ENCODE peak calls at places on chromosomes 5 and 9, in eight cellular contexts. One of them, this sample, is unnamed. For H3K36me3, the result is how much of the 10 kb centered on the place peaks cover.

GRCh38 chr5:19767987-19768386 is 220.0 kb downstream of the CDH18 start:
- DNase-seq in pancreas: no peak
- DNase-seq in body of pancreas: no peak
- DNase-seq in fibroblast of lung: no peak
- DNase-seq in tibial nerve: no peak
- DNase-seq in BE2C: no peak
- DNase-seq in GM06990: no peak
- DNase-seq in brain microvascular endothelial cell: no peak
- DNase-seq in this sample: no peak

GRCh38 chr5:141664733-141665461 is 13.7 kb upstream of the FCHSD1 start:
- DNase-seq in tibial nerve: peak
- DNase-seq in fibroblast of lung: peak
- DNase-seq in body of pancreas: peak
- DNase-seq in GM06990: peak
- DNase-seq in pancreas: peak
- DNase-seq in BE2C: peak
- DNase-seq in brain microvascular endothelial cell: peak
- DNase-seq in this sample: peak

GRCh38 chr9:134964271-134964670 is 46.6 kb upstream of the FCN1 start:
- DNase-seq in tibial nerve: no peak
- DNase-seq in GM06990: no peak
- DNase-seq in body of pancreas: no peak
- DNase-seq in brain microvascular endothelial cell: no peak
- DNase-seq in BE2C: no peak
- DNase-seq in fibroblast of lung: no peak
- DNase-seq in pancreas: no peak
- DNase-seq in this sample: peak

GRCh38 chr5:33400675-33401074 is 40.1 kb upstream of the TARS1 start:
- DNase-seq in fibroblast of lung: no peak
- DNase-seq in tibial nerve: no peak
- DNase-seq in pancreas: no peak
- DNase-seq in BE2C: no peak
- DNase-seq in GM06990: no peak
- DNase-seq in brain microvascular endothelial cell: no peak
- DNase-seq in body of pancreas: no peak
- DNase-seq in this sample: no peak

GRCh38 chr5:132228241-132229035 is 785 bp upstream of the P4HA2 start:
- DNase-seq in GM06990: no peak
- DNase-seq in brain microvascular endothelial cell: no peak
- DNase-seq in tibial nerve: no peak
- DNase-seq in fibroblast of lung: no peak
- DNase-seq in pancreas: no peak
- DNase-seq in body of pancreas: no peak
- DNase-seq in BE2C: no peak
- DNase-seq in this sample: no peak

GRCh38 chr9:75451505-75451904 is 363.2 kb downstream of the OSTF1 start:
- DNase-seq in GM06990: no peak
- DNase-seq in fibroblast of lung: no peak
- DNase-seq in pancreas: no peak
- DNase-seq in tibial nerve: no peak
- DNase-seq in body of pancreas: no peak
- DNase-seq in brain microvascular endothelial cell: no peak
- DNase-seq in BE2C: no peak
- DNase-seq in this sample: no peak

GRCh38 chr5:35046754-35047153 is 995 bp downstream of the AGXT2 start:
- DNase-seq in fibroblast of lung: peak
- DNase-seq in body of pancreas: no peak
- DNase-seq in BE2C: no peak
- DNase-seq in pancreas: no peak
- DNase-seq in tibial nerve: no peak
- DNase-seq in brain microvascular endothelial cell: peak
- DNase-seq in GM06990: no peak
- DNase-seq in this sample: no peak

GRCh38 chr9:125400725-125401124 is 139.1 kb downstream of the GAPVD1 start:
- DNase-seq in brain microvascular endothelial cell: no peak
- DNase-seq in fibroblast of lung: no peak
- DNase-seq in BE2C: no peak
- DNase-seq in pancreas: no peak
- DNase-seq in GM06990: no peak
- DNase-seq in tibial nerve: no peak
- DNase-seq in body of pancreas: no peak
- DNase-seq in this sample: no peak

GRCh38 chr9:113589890-113590289 is 126.4 kb downstream of the RGS3 start:
- DNase-seq in fibroblast of lung: peak
- DNase-seq in pancreas: no peak
- DNase-seq in BE2C: no peak
- DNase-seq in brain microvascular endothelial cell: no peak
- DNase-seq in body of pancreas: no peak
- DNase-seq in tibial nerve: no peak
- DNase-seq in GM06990: no peak
- DNase-seq in this sample: no peak

GRCh38 chr5:28779161-28779754 is 1740.9 kb upstream of the CDH9 start:
- DNase-seq in body of pancreas: no peak
- DNase-seq in fibroblast of lung: no peak
- DNase-seq in pancreas: no peak
- DNase-seq in brain microvascular endothelial cell: peak
- DNase-seq in BE2C: peak
- DNase-seq in GM06990: no peak
- DNase-seq in tibial nerve: no peak
- DNase-seq in this sample: no peak

GRCh38 chr9:19232830-19233194 is 2.3 kb downstream of the DENND4C start:
- DNase-seq in GM06990: peak
- DNase-seq in BE2C: no peak
- DNase-seq in fibroblast of lung: peak
- DNase-seq in tibial nerve: no peak
- DNase-seq in body of pancreas: no peak
- DNase-seq in brain microvascular endothelial cell: peak
- DNase-seq in pancreas: no peak
- DNase-seq in this sample: no peak

GRCh38 chr5:139392678-139393496 is 2.0 kb downstream of the PROB1 start:
- DNase-seq in body of pancreas: peak
- DNase-seq in pancreas: peak
- DNase-seq in BE2C: peak
- DNase-seq in GM06990: peak
- DNase-seq in brain microvascular endothelial cell: peak
- DNase-seq in fibroblast of lung: peak
- DNase-seq in tibial nerve: no peak
- DNase-seq in this sample: peak

GRCh38 chr5:139392324-139392677 is 2.6 kb upstream of the MZB1 start:
- DNase-seq in pancreas: no peak
- DNase-seq in brain microvascular endothelial cell: no peak
- DNase-seq in GM06990: no peak
- DNase-seq in BE2C: no peak
- DNase-seq in body of pancreas: no peak
- DNase-seq in tibial nerve: no peak
- DNase-seq in fibroblast of lung: no peak
- DNase-seq in this sample: peak

GRCh38 chr5:139389701-139390638 is at the start of gene MZB1:
- DNase-seq in pancreas: no peak
- DNase-seq in body of pancreas: no peak
- DNase-seq in fibroblast of lung: no peak
- DNase-seq in tibial nerve: no peak
- DNase-seq in BE2C: no peak
- DNase-seq in brain microvascular endothelial cell: no peak
- DNase-seq in GM06990: peak
- DNase-seq in this sample: no peak

GRCh38 chr5:139391570-139392323 is 2.0 kb upstream of the MZB1 start:
- DNase-seq in BE2C: no peak
- DNase-seq in fibroblast of lung: peak
- DNase-seq in GM06990: peak
- DNase-seq in pancreas: no peak
- DNase-seq in brain microvascular endothelial cell: no peak
- DNase-seq in body of pancreas: no peak
- DNase-seq in tibial nerve: no peak
- DNase-seq in this sample: no peak

GRCh38 chr5:139390639-139391569 is 1.2 kb upstream of the MZB1 start:
- DNase-seq in fibroblast of lung: no peak
- DNase-seq in BE2C: no peak
- DNase-seq in brain microvascular endothelial cell: no peak
- DNase-seq in body of pancreas: no peak
- DNase-seq in GM06990: no peak
- DNase-seq in tibial nerve: no peak
- DNase-seq in pancreas: no peak
- DNase-seq in this sample: no peak
- H3K36me3 ChIP-seq in fibroblast of lung: under half
- H3K36me3 ChIP-seq in BE2C: under half
- H3K36me3 ChIP-seq in brain microvascular endothelial cell: under half
- H3K36me3 ChIP-seq in body of pancreas: under half
- H3K36me3 ChIP-seq in GM06990: under half
- H3K36me3 ChIP-seq in tibial nerve: under half
- H3K36me3 ChIP-seq in pancreas: under half
- H3K36me3 ChIP-seq in this sample: under half

DNA sequence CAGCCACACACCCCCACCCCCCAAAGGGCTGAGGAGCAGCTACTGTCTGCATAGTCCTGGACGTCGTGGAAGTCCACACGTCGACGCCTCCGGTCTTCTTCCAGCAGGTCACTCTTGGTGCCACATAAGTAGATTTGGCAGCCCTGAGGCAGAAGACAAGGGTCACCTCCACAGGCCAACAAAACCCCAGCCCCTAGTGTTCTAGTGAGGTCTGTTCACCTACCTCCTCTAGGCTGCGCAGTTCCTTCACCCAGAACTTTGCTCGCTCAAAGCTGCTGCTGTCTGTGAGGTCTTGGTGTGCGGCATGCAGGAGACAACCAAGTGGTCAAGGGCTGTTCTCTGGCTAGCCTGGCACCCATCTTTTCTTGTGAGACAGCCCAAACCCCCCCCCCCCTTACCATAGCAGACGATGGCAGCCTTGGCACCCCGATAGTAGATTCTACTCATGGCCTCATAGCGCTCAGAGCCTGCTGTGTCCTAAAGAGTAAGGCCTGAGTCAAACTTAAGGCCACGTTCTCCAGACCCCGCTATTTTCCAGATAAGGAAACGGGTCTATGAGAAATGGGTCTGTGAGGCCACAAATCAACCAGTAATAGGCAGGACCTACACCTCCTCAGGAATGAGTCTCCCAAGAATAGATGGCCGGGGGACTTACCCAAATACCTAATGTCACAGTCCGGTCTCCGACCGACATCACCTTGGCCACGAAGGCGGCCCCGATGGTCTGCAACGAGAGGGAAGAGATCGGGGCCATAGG is 987 bp downstream of the RAB24 start:
- DNase-seq in tibial nerve: no peak
- DNase-seq in pancreas: peak
- DNase-seq in BE2C: peak
- DNase-seq in GM06990: no peak
- DNase-seq in body of pancreas: peak
- DNase-seq in fibroblast of lung: peak
- DNase-seq in brain microvascular endothelial cell: no peak
- DNase-seq in this sample: no peak
- TF ChIP-seq CTCF in tibial nerve: no peak
- TF ChIP-seq CTCF in pancreas: no peak
- TF ChIP-seq CTCF in BE2C: peak
- TF ChIP-seq CTCF in GM06990: peak
- TF ChIP-seq CTCF in body of pancreas: peak
- TF ChIP-seq CTCF in fibroblast of lung: no peak
- TF ChIP-seq CTCF in brain microvascular endothelial cell: no peak
- TF ChIP-seq CTCF in this sample: no peak

GRCh38 chr5:176387384-176387925 is 943 bp downstream of the NOP16 start:
- DNase-seq in GM06990: no peak
- DNase-seq in BE2C: no peak
- DNase-seq in pancreas: no peak
- DNase-seq in brain microvascular endothelial cell: no peak
- DNase-seq in tibial nerve: no peak
- DNase-seq in fibroblast of lung: no peak
- DNase-seq in body of pancreas: no peak
- DNase-seq in this sample: no peak

GRCh38 chr5:176388341-176389113 is at the start of the genes HIGD2A and NOP16:
- DNase-seq in pancreas: peak
- DNase-seq in brain microvascular endothelial cell: peak
- DNase-seq in tibial nerve: peak
- DNase-seq in fibroblast of lung: peak
- DNase-seq in GM06990: peak
- DNase-seq in body of pancreas: peak
- DNase-seq in BE2C: peak
- DNase-seq in this sample: peak

GRCh38 chr5:176386491-176386890 is 1.9 kb downstream of the NOP16 start:
- DNase-seq in pancreas: no peak
- DNase-seq in brain microvascular endothelial cell: no peak
- DNase-seq in BE2C: no peak
- DNase-seq in fibroblast of lung: no peak
- DNase-seq in body of pancreas: no peak
- DNase-seq in tibial nerve: no peak
- DNase-seq in GM06990: no peak
- DNase-seq in this sample: no peak

GRCh38 chr5:176389114-176389768 is 690 bp downstream of the HIGD2A start:
- DNase-seq in tibial nerve: no peak
- DNase-seq in brain microvascular endothelial cell: no peak
- DNase-seq in body of pancreas: no peak
- DNase-seq in GM06990: no peak
- DNase-seq in pancreas: no peak
- DNase-seq in fibroblast of lung: no peak
- DNase-seq in BE2C: no peak
- DNase-seq in this sample: no peak

GRCh38 chr5:176388003-176388340 is 426 bp downstream of the NOP16 start:
- DNase-seq in tibial nerve: no peak
- DNase-seq in pancreas: no peak
- DNase-seq in GM06990: no peak
- DNase-seq in body of pancreas: no peak
- DNase-seq in brain microvascular endothelial cell: peak
- DNase-seq in BE2C: peak
- DNase-seq in fibroblast of lung: no peak
- DNase-seq in this sample: no peak
- H3K36me3 ChIP-seq in tibial nerve: under half
- H3K36me3 ChIP-seq in pancreas: under half
- H3K36me3 ChIP-seq in GM06990: under half
- H3K36me3 ChIP-seq in body of pancreas: under half
- H3K36me3 ChIP-seq in brain microvascular endothelial cell: under half
- H3K36me3 ChIP-seq in BE2C: half or more
- H3K36me3 ChIP-seq in fibroblast of lung: under half
- H3K36me3 ChIP-seq in this sample: half or more

GRCh38 chr9:131735238-131736181 is 4.4 kb downstream of the RAPGEF1 start:
- DNase-seq in BE2C: no peak
- DNase-seq in brain microvascular endothelial cell: peak
- DNase-seq in pancreas: no peak
- DNase-seq in fibroblast of lung: no peak
- DNase-seq in tibial nerve: no peak
- DNase-seq in GM06990: no peak
- DNase-seq in body of pancreas: no peak
- DNase-seq in this sample: no peak

GRCh38 chr9:131738293-131738692 is 1.6 kb downstream of the RAPGEF1 start:
- DNase-seq in brain microvascular endothelial cell: no peak
- DNase-seq in fibroblast of lung: no peak
- DNase-seq in BE2C: no peak
- DNase-seq in body of pancreas: no peak
- DNase-seq in pancreas: no peak
- DNase-seq in GM06990: no peak
- DNase-seq in tibial nerve: no peak
- DNase-seq in this sample: no peak

GRCh38 chr9:131737426-131737825 is 2.5 kb downstream of the RAPGEF1 start:
- DNase-seq in brain microvascular endothelial cell: no peak
- DNase-seq in tibial nerve: no peak
- DNase-seq in fibroblast of lung: no peak
- DNase-seq in pancreas: no peak
- DNase-seq in GM06990: no peak
- DNase-seq in BE2C: no peak
- DNase-seq in body of pancreas: no peak
- DNase-seq in this sample: no peak

GRCh38 chr9:131734781-131735180 is 5.1 kb downstream of the RAPGEF1 start:
- DNase-seq in tibial nerve: no peak
- DNase-seq in pancreas: no peak
- DNase-seq in brain microvascular endothelial cell: no peak
- DNase-seq in body of pancreas: no peak
- DNase-seq in fibroblast of lung: no peak
- DNase-seq in BE2C: peak
- DNase-seq in GM06990: no peak
- DNase-seq in this sample: no peak

GRCh38 chr9:131736440-131736839 is 3.4 kb downstream of the RAPGEF1 start:
- DNase-seq in pancreas: no peak
- DNase-seq in GM06990: no peak
- DNase-seq in body of pancreas: no peak
- DNase-seq in tibial nerve: no peak
- DNase-seq in BE2C: no peak
- DNase-seq in brain microvascular endothelial cell: no peak
- DNase-seq in fibroblast of lung: no peak
- DNase-seq in this sample: no peak
- TF ChIP-seq CTCF in pancreas: no peak
- TF ChIP-seq CTCF in GM06990: no peak
- TF ChIP-seq CTCF in body of pancreas: no peak
- TF ChIP-seq CTCF in tibial nerve: no peak
- TF ChIP-seq CTCF in BE2C: no peak
- TF ChIP-seq CTCF in brain microvascular endothelial cell: peak
- TF ChIP-seq CTCF in fibroblast of lung: no peak
- TF ChIP-seq CTCF in this sample: no peak

This sample was measured in left lung.